ENCODE peak calls at places on chromosomes 1 and 21, in seven cellular contexts. T is ovary, X is sigmoid colon, J is K562, V is transverse colon, Q is suprapubic skin, O is tibial nerve. A is an unnamed sample.

GRCh38 chr1:70536708-70537398 is 125.8 kb downstream of the CTH start:
- DNase-seq in T (no peak), X (no peak), J (no peak), V (no peak), Q (no peak), O (no peak), A (no peak)

GRCh38 chr21:32599146-32599925 is 12.8 kb downstream of the CFAP298 start:
- DNase-seq in T (no peak), X (no peak), J (no peak), V (no peak), Q (no peak), O (no peak), A (no peak)

GRCh38 chr1:110209715-110210603 is at the start of gene KCNC4:
- DNase-seq in T (peak; percentile 87), X (peak; percentile 94), J (peak; percentile 90), V (peak; percentile 93), Q (peak; percentile 93), O (peak; percentile 52), A (peak; percentile 88)

GRCh38 chr1:37958690-37959089 is 11.8 kb upstream of the INPP5B start:
- DNase-seq in T (no peak), X (no peak), J (no peak), V (no peak), Q (no peak), O (no peak), A (no peak)

GRCh38 chr1:151837197-151837596 is 2.4 kb downstream of the C2CD4D start:
- DNase-seq in T (no peak), X (no peak), J (no peak), V (no peak), Q (no peak), O (no peak), A (no peak)

GRCh38 chr21:44083631-44084291 is 23.4 kb upstream of the PWP2 start:
- DNase-seq in T (no peak), X (no peak), J (no peak), V (no peak), Q (peak; percentile 49), O (no peak), A (peak; percentile 53)

GRCh38 chr1:228242313-228242864 is 34.5 kb downstream of the OBSCN start:
- DNase-seq in T (no peak), X (no peak), J (no peak), V (no peak), Q (no peak), O (no peak), A (no peak)

GRCh38 chr1:52386458-52386857 is 17.8 kb downstream of the ORC1 start:
- DNase-seq in T (no peak), X (no peak), J (no peak), V (no peak), Q (no peak), O (no peak), A (no peak)

GRCh38 chr1:89065077-89065868 is at the start of gene GBP1:
- DNase-seq in T (peak; percentile 37), X (no peak), J (no peak), V (no peak), Q (no peak), O (peak; percentile 61), A (no peak)

GRCh38 chr1:154446292-154446691 is 41.1 kb downstream of the IL6R start:
- DNase-seq in T (peak; percentile 65), X (peak; percentile 80), J (no peak), V (no peak), Q (peak; percentile 78), O (peak; percentile 48), A (no peak)

GRCh38 chr1:202689493-202690342 is 20.5 kb downstream of the SYT2 start:
- DNase-seq in T (no peak), X (no peak), J (no peak), V (no peak), Q (no peak), O (no peak), A (no peak)

GRCh38 chr1:180255538-180256352 is 25.7 kb downstream of the LHX4 start:
- DNase-seq in T (no peak), X (no peak), J (peak; percentile 24), V (no peak), Q (no peak), O (no peak), A (no peak)

GRCh38 chr1:61270107-61270506 is 187.7 kb downstream of the NFIA start:
- DNase-seq in T (no peak), X (no peak), J (no peak), V (no peak), Q (no peak), O (no peak), A (no peak)

GRCh38 chr1:156692409-156692957 is 12.9 kb downstream of the CRABP2 start:
- DNase-seq in T (no peak), X (no peak), J (no peak), V (no peak), Q (no peak), O (no peak), A (peak; percentile 61)

GRCh38 chr1:59391216-59392179 is 94.6 kb downstream of the FGGY start:
- DNase-seq in T (no peak), X (no peak), J (peak; percentile 50), V (no peak), Q (no peak), O (no peak), A (no peak)

GRCh38 chr1:8740034-8740449 is 77.4 kb downstream of the RERE start:
- DNase-seq in T (no peak), X (no peak), J (no peak), V (no peak), Q (no peak), O (no peak), A (no peak)

GRCh38 chr1:8745749-8746390 is 71.6 kb downstream of the RERE start:
- DNase-seq in T (no peak), X (no peak), J (no peak), V (no peak), Q (no peak), O (no peak), A (no peak)

GRCh38 chr1:8746554-8746953 is 70.9 kb downstream of the RERE start:
- DNase-seq in T (no peak), X (no peak), J (no peak), V (no peak), Q (no peak), O (no peak), A (no peak)

GRCh38 chr1:8739377-8739776 is 78.1 kb downstream of the RERE start:
- DNase-seq in T (no peak), X (no peak), J (peak; percentile 44), V (no peak), Q (no peak), O (no peak), A (no peak)

DNA sequence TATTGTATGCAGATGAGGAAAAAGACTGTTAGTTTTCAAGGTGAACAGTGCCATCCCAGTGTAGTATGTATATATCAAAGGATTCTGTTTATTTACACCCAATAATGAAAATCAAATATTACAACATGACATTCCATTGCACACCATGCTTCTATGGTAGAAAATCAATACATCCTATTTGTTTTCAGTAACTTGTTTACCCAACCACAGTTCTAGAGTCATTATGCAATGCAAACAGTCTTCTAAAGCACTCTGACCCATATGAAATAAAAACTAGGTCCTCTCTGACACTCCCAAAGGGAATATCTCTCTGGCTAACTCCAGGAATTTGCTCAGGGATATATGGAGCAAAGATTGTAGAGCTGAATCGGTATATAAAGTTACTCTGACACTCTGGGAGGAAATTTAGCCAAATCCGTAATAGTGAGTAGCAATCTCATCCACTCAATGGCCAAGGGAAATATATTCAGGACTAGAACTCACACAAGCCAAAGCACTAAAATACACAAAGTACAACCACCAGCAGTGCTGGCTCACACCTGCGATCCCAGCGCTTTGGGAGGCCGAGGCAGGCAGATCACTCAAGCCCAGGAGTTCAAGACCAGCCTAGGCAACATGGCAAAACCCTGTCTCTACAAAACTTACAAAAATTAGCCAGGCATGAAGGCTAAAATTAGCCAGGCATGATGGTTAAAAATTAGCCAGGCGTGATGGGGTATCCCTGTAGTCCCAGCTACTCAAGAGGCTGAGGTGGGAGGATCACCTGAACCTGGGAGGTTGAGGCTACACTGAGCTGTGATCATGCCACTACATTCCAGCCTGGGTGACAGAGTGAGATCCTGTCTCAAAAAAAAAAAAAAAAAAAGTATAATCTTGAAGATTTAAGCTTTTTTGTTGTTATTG is 75.2 kb downstream of the RERE start:
- DNase-seq in T (no peak), X (no peak), J (no peak), V (no peak), Q (no peak), O (no peak), A (no peak)
- TF ChIP-seq EP300 in T (no peak), X (no peak), J (no peak), V (no peak), Q (no peak), O (no peak), A (no peak)

GRCh38 chr1:26696191-26696644 is 403 bp downstream of the ARID1A start:
- DNase-seq in T (no peak), X (peak; percentile 74), J (no peak), V (peak; percentile 17), Q (peak; percentile 66), O (no peak), A (no peak)
- TF ChIP-seq POLR2A in T (peak; percentile 7), X (no peak), J (no peak), V (no peak), Q (no peak), O (no peak), A (no peak)

DNA sequence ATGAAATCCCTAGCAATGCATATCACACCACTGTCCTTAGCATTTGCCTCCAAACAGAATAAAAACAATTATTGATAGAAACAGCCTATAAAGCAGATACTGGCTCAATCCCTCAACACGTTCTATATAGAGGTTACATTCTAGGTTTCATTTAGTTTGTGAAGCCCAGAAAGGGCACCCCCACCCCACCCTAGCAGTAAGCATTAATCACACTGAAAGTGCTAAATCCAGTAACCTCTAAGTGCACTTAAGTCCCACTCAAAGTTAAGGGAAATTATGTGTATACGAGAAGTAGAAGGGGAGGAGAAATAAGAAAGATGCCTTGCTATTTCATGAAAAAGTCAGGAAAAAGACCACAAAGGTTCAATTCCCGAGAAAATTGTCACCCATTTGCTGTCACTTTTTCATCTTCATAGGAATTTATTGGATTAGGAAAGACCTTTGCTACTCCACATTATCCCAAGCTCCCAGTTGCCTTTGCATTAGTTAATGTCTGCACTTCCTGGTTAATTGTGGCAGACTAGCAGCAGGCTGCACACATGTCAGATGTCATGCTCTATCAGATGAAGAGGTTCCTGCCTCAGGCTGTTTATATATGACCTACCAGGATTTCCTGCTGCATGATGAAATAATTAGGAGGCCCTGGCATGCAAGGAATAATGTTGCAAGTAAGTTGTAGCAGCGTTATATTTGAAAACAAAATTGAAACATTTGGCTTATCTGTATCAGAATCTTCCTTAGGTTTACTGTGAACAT is 54.5 kb upstream of the LHX8 start:
- DNase-seq in T (no peak), X (no peak), J (no peak), V (no peak), Q (no peak), O (no peak), A (no peak)
- TF ChIP-seq EP300 in T (no peak), X (no peak), J (no peak), V (no peak), Q (no peak), O (no peak), A (no peak)

DNA sequence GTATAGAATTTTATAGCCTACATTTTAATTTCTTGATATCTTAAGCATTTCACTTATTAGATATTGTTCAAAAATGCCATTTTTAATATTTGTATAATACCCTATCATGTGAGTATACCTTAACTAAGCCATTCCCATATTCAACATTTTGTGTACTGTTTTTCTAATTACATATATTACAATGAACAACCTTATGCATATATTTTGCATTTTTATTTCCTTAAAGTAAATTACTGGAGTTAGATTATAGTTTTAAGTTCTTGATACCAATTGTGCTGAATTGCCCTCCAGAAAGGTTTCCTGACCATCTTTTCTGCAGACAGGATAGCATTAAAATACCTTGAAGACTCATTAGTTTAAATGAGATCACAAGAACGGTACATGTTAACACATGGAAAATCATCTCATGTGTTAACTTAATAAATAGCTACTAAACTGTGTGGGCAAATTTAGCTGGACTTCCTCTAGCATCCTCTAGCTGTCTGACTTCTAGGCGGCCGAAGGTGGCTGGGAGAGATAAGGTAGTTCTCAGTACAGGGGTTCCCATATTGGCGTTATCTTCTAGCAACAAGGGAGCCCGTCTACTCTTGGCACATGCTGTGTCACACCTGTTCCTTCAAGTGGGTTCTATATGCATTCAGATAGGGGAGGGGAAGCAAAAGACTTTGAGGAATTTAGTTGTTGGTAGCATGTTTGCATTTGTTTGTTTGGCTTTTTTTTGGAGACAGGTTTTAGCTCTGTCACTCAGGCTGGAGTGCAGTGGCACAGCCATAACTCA is 8.9 kb downstream of the DCLRE1B start:
- DNase-seq in T (no peak), X (no peak), J (peak; percentile 98), V (no peak), Q (no peak), O (no peak), A (no peak)
- TF ChIP-seq POLR2A in T (no peak), X (no peak), J (no peak), V (no peak), Q (no peak), O (no peak), A (no peak)